ENCODE peak calls at places on chromosome 1, in six cellular contexts. Y is stimulated activated CD8-positive, alpha-beta memory T cell treated with anti-CD3 and anti-CD28 coated beads, Interleukin-4, amount 100 ng/mL, for 4 hours; R is nephron progenitor cell; V is heart left ventricle; M is HFFc6; E is left kidney. H is an unnamed sample.

GRCh38 chr1:155932085-155932484 is 2.1 kb downstream of the KHDC4 start:
- DNase-seq in E (no peak), Y (no peak), V (no peak), R (no peak), M (no peak), H (no peak)

GRCh38 chr1:36919491-36920145 is 114.7 kb downstream of the GRIK3 start:
- DNase-seq in E (no peak), V (no peak), Y (no peak), M (no peak), R (no peak), H (no peak)

GRCh38 chr1:229374485-229374884 is 31.6 kb upstream of the CCSAP start:
- DNase-seq in E (no peak), Y (no peak), M (no peak), R (no peak), V (no peak), H (no peak)

GRCh38 chr1:115144176-115144575 is 54.9 kb upstream of the TSPAN2 start:
- DNase-seq in E (no peak), V (no peak), R (no peak), Y (no peak), M (no peak), H (no peak)

GRCh38 chr1:179025125-179025974 is at the start of gene FAM20B:
- DNase-seq in V (peak; percentile 96), Y (peak; percentile 90), R (peak; percentile 94), M (peak; percentile 83), E (peak; percentile 98), H (peak; percentile 73)

GRCh38 chr1:212916395-212917133 is 33.8 kb upstream of the VASH2 start:
- DNase-seq in V (peak; percentile 66), Y (no peak), R (peak; percentile 24), E (peak; percentile 93), M (no peak), H (no peak)

GRCh38 chr1:78005755-78006154 is 1.0 kb downstream of the DNAJB4 start:
- DNase-seq in M (peak; percentile 86), R (no peak), E (peak; percentile 77), Y (no peak), V (no peak), H (peak; percentile 95)

GRCh38 chr1:234862944-234863515 is 253.1 kb upstream of the IRF2BP2 start:
- DNase-seq in M (peak; percentile 68), V (peak; percentile 85), E (peak; percentile 94), R (peak; percentile 43), Y (no peak), H (no peak)

GRCh38 chr1:115364044-115364775 is 26.2 kb upstream of the NGF start:
- DNase-seq in V (no peak), Y (no peak), R (no peak), E (peak; percentile 24), M (peak; percentile 70), H (no peak)

GRCh38 chr1:165078391-165078790 is 278.1 kb downstream of the LMX1A start:
- DNase-seq in V (no peak), M (no peak), Y (no peak), E (no peak), R (no peak), H (no peak)

GRCh38 chr1:201845331-201846083 is 16.6 kb downstream of the IPO9 start:
- DNase-seq in V (no peak), E (no peak), M (peak; percentile 70), R (no peak), Y (no peak), H (no peak)

GRCh38 chr1:2777428-2778219 is 23.9 kb downstream of the TTC34 start:
- DNase-seq in V (no peak), E (no peak), R (no peak), M (no peak), Y (no peak), H (no peak)

GRCh38 chr1:174114788-174115448 is 44.4 kb upstream of the RABGAP1L start:
- DNase-seq in Y (no peak), R (peak; percentile 12), M (peak; percentile 55), V (no peak), E (peak; percentile 60), H (peak; percentile 20)